ENCODE peak calls at places on chromosomes 4 and X, in four cellular contexts. Z is HEK293T, K is WTC11, U is K562. M is an unnamed sample.

GRCh38 chrX:25012433-25012735 is 3.4 kb downstream of the ARX start:
- DNase-seq in Z (no peak), K (peak; percentile 36), U (no peak), M (no peak)

GRCh38 chr4:61199869-61200194 is 294 bp upstream of the ADGRL3 start:
- DNase-seq in Z (no peak), K (no peak), U (no peak), M (no peak)

GRCh38 chr4:183444953-183445543 is 612 bp downstream of the CDKN2AIP start:
- DNase-seq in Z (peak; percentile 22), K (peak; percentile 55), U (no peak), M (no peak)

GRCh38 chrX:120672389-120672788 is 42.5 kb upstream of the C1GALT1C1 start:
- DNase-seq in Z (no peak), K (no peak), U (no peak), M (peak; percentile 18)

GRCh38 chr4:40576651-40577480 is 52.8 kb downstream of the RBM47 start:
- DNase-seq in Z (no peak), K (no peak), U (no peak), M (peak; percentile 98)

GRCh38 chrX:15055146-15055930 is 182.1 kb downstream of the MOSPD2 start:
- DNase-seq in Z (no peak), K (no peak), U (no peak), M (no peak)

GRCh38 chr4:4992833-4993232 is 26.4 kb downstream of the CYTL1 start:
- DNase-seq in Z (no peak), K (no peak), U (no peak), M (no peak)

GRCh38 chrX:85836868-85837267 is 210.5 kb downstream of the CHM start:
- DNase-seq in Z (no peak), K (no peak), U (no peak), M (no peak)

GRCh38 chr4:146978641-146979040 is 33.0 kb upstream of the TTC29 start:
- DNase-seq in Z (no peak), K (no peak), U (no peak), M (no peak)

GRCh38 chrX:120768254-120768653 is 107.4 kb downstream of the CT47B1 start:
- DNase-seq in Z (no peak), K (no peak), U (no peak), M (no peak)

GRCh38 chr4:127244515-127244914 is 388.2 kb upstream of the INTU start:
- DNase-seq in Z (no peak), K (no peak), U (no peak), M (no peak)

GRCh38 chrX:153762636-153763173 is 1.3 kb upstream of the PLXNB3 start:
- DNase-seq in Z (no peak), K (no peak), U (no peak), M (no peak)

GRCh38 chr4:86033171-86033570 is 326.7 kb downstream of the MAPK10 start:
- DNase-seq in Z (no peak), K (no peak), U (no peak), M (no peak)

GRCh38 chr4:177182156-177182555 is 127.5 kb upstream of the NEIL3 start:
- DNase-seq in Z (no peak), K (no peak), U (no peak), M (no peak)

GRCh38 chr4:33306131-33306530 is 2586.0 kb downstream of the PCDH7 start:
- DNase-seq in Z (no peak), K (no peak), U (no peak), M (no peak)

GRCh38 chrX:79259073-79259689 is 108.0 kb downstream of the ITM2A start:
- DNase-seq in Z (no peak), K (no peak), U (no peak), M (no peak)

GRCh38 chr4:2934813-2935761 is 28.1 kb downstream of the NOP14 start:
- DNase-seq in Z (peak; percentile 97), K (peak; percentile 95), U (no peak), M (peak; percentile 69)

GRCh38 chr4:177051473-177052060 is 258.1 kb upstream of the NEIL3 start:
- DNase-seq in Z (peak; percentile 31), K (peak; percentile 37), U (peak; percentile 19), M (peak; percentile 20)

GRCh38 chr4:137359691-137360315 is 172.5 kb downstream of the PCDH18 start:
- DNase-seq in Z (no peak), K (no peak), U (no peak), M (no peak)

GRCh38 chr4:23827971-23828680 is 61.7 kb downstream of the PPARGC1A start:
- DNase-seq in Z (no peak), K (no peak), U (no peak), M (no peak)

GRCh38 chr4:114036426-114036825 is 57.0 kb upstream of the ARSJ start:
- DNase-seq in Z (no peak), K (no peak), U (no peak), M (no peak)

GRCh38 chr4:47640911-47641310 is 155.8 kb downstream of the ATP10D start:
- DNase-seq in Z (no peak), K (no peak), U (no peak), M (no peak)

GRCh38 chr4:3204021-3204431 is 44.9 kb upstream of the MSANTD1 start:
- DNase-seq in Z (no peak), K (no peak), U (no peak), M (peak; percentile 33)

GRCh38 chr4:137213372-137214173 is 318.7 kb downstream of the PCDH18 start:
- DNase-seq in Z (no peak), K (no peak), U (no peak), M (no peak)

GRCh38 chr4:9867746-9868425 is 86.5 kb downstream of the DRD5 start:
- DNase-seq in Z (no peak), K (no peak), U (no peak), M (no peak)

GRCh38 chr4:24560770-24561415 is 23.5 kb downstream of the DHX15 start:
- DNase-seq in Z (no peak), K (no peak), U (no peak), M (no peak)

GRCh38 chr4:82431026-82431745 is 796 bp downstream of the ENOPH1 start:
- DNase-seq in Z (peak; percentile 28), K (peak; percentile 60), U (peak; percentile 23), M (no peak)

DNA sequence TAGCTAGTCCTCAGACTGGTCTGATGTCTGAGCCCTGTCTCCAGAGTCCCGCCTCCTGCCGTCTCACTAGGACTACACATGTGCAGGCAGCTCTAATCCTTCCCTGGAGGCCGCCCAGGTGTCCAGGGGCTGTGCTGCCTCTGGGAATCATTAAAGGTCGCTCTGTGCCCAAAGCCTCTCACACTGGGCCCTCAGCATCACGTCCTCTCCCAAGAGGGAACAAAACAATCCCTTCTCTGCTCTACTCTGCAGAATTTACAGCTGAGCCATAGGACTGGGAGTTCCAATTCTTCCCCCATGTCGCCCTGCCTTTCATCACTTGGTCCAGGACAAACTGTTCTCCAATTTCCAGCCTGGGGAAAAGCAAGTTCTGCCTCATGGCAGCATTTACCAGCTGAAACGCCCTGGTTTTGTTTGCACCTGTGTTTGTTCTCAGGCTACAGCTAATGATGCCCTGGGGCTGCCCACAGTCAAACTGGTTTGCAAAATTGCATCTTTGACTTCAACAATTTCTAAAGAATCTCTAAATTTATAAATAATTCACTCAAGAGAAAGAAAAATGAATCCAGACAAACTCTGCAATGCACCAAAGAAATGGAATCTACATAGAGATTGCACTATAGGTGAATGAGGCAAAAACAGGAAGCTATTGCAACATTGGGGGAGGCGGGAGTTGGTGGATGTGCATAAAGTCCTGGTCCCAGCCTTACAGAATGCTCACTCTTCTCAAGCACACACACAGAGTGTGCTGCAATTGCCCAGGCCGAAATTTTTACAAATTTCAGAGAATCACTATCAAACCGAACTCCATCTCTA is 7.2 kb upstream of the MRFAP1 start:
- DNase-seq in Z (no peak), K (no peak), U (no peak), M (peak; percentile 82)
- TF ChIP-seq ELF4 in Z (no peak), K (no peak), U (no peak), M (peak; percentile 80)

DNA sequence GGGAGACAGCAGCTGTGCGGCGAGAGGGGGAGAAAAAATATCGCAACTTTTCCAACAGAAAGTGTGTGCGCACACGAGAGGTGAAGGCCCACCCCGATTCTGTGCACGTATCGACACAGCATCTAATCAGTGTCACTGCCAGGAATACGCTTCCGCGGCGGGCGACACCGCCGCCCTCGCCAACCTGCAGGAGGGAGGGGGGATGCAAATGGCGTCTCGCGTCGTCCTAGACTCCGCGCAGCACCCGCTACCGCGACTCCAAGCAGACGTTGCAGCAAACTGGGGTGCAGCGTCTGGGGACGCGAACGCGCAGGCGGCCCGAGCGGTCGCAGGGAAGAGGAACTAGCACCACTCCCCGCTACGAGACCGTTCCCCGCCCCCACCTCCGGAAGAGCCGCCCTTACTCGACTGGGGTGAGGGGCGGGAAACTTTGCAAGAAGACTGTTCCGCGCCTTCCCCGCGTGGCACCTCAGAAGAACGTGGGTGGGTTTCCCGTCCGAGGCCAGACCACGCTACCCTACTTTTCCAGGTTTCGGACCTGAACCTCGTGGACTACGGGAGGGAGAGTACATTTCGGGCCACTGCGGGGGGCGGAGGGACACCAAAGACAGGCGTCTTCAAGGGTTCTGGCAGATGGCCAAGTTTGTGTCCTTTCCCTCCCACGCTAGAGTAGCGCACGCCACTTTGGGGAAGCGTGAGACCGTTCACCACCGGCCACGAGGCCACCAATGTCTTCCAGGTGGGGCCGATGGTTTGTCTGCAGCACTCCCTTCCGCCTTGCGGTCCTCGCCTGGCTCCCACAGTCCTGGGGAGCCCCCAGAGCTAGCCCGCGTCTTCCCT is 77.9 kb upstream of the BCOR start:
- DNase-seq in Z (no peak), K (peak; percentile 34), U (peak; percentile 56), M (peak; percentile 47)
- TF ChIP-seq ELF4 in Z (no peak), K (no peak), U (peak; percentile 76), M (peak; percentile 42)

DNA sequence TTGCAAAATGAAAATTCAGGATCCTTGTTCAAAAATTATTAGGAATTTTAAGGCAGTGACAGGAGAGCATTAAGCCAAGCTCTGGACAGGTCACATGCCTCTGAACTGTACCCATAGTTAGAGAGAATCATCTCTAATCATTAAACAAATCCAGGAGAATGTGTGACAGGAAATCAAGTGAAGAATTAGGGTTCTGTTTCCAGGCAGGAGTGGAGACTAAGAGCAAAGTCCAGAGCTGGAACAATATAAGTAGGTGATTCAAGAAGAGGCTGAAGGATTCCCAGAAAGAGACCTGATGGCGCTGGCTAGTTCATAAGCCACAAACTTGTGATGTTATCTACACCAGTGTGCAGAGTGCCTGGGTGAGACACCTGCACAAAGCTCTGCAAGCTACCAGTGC is 104.6 kb upstream of the PRKG2 start:
- DNase-seq in Z (no peak), K (no peak), U (no peak), M (no peak)
- TF ChIP-seq ELF4 in Z (no peak), K (no peak), U (no peak), M (no peak)

DNA sequence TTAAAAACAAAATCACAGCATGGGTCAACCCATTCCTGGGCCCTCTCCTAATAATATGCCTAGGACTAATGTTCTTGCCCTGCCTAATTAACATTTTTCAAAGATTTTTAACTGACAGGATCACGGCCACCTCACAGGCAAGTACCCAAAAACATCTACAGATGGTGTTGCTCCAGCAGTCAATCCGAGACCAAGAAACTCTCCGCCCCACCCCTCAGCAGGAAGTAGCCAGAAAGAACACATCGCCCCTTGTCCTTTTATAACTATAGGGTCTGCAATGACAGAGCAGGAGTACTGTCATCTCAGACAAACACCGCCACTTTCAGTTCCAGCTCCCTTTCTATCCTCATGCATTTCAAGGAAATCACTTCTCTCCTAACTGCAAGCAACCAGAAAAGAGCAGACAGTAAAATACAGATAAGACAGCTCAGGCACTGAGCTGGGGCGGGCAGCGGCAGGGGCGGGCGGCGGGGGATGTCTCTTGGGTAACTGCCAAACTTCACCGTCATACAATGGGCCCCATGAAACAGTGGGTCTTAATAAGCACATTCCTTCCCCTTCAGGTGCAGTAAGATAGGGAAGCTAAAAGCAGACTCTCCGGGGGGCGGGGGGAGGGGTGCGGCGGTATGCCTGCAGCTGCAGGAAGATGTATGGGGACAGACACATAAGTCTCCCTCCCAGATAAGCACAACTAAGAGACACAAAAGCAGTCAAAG is 67.4 kb downstream of the ZNF182 start:
- DNase-seq in Z (no peak), K (peak; percentile 20), U (peak; percentile 42), M (no peak)
- TF ChIP-seq ELF4 in Z (no peak), K (no peak), U (no peak), M (no peak)